ENCODE peak calls at places on chromosomes 5 and 9, in six cellular contexts. One of them, this sample, is unnamed.
A peak's percentile ranks its signal among the peaks of the same experiment; 100 is the strongest.

GRCh38 chr9:6121707-6122106 is 93.9 kb upstream of the IL33 start:
- DNase-seq in HCT116: no peak
- DNase-seq in transverse colon: no peak
- DNase-seq in A549: no peak
- DNase-seq in stomach: no peak
- DNase-seq in suprapubic skin: no peak
- DNase-seq in this sample: no peak

GRCh38 chr5:176996780-176997179 is 9.8 kb downstream of the UIMC1 start:
- DNase-seq in HCT116: no peak
- DNase-seq in transverse colon: no peak
- DNase-seq in A549: no peak
- DNase-seq in stomach: no peak
- DNase-seq in suprapubic skin: no peak
- DNase-seq in this sample: no peak

GRCh38 chr5:66860199-66860975 is 264.2 kb downstream of the MAST4 start:
- DNase-seq in HCT116: no peak
- DNase-seq in transverse colon: no peak
- DNase-seq in A549: no peak
- DNase-seq in stomach: no peak
- DNase-seq in suprapubic skin: no peak
- DNase-seq in this sample: no peak

GRCh38 chr5:71681282-71681681 is 37.8 kb upstream of the CARTPT start:
- DNase-seq in HCT116: no peak
- DNase-seq in transverse colon: no peak
- DNase-seq in A549: no peak
- DNase-seq in stomach: no peak
- DNase-seq in suprapubic skin: no peak
- DNase-seq in this sample: no peak

GRCh38 chr9:97512966-97513560 is 11.6 kb downstream of the TMOD1 start:
- DNase-seq in HCT116: no peak
- DNase-seq in transverse colon: no peak
- DNase-seq in A549: no peak
- DNase-seq in stomach: no peak
- DNase-seq in suprapubic skin: no peak
- DNase-seq in this sample: no peak

GRCh38 chr5:36655171-36655570 is 48.8 kb downstream of the SLC1A3 start:
- DNase-seq in HCT116: no peak
- DNase-seq in transverse colon: no peak
- DNase-seq in A549: no peak
- DNase-seq in stomach: no peak
- DNase-seq in suprapubic skin: no peak
- DNase-seq in this sample: no peak

GRCh38 chr5:176619203-176619568 is 9.2 kb upstream of the GPRIN1 start:
- DNase-seq in HCT116: peak; percentile 79
- DNase-seq in transverse colon: peak; percentile 47
- DNase-seq in A549: peak; percentile 84
- DNase-seq in stomach: peak; percentile 50
- DNase-seq in suprapubic skin: no peak
- DNase-seq in this sample: no peak

GRCh38 chr5:82351754-82352145 is 73.6 kb upstream of the RPS23 start:
- DNase-seq in HCT116: peak; percentile 61
- DNase-seq in transverse colon: no peak
- DNase-seq in A549: peak; percentile 55
- DNase-seq in stomach: no peak
- DNase-seq in suprapubic skin: no peak
- DNase-seq in this sample: no peak

GRCh38 chr5:143758015-143758414 is 53.9 kb upstream of the HMHB1 start:
- DNase-seq in HCT116: no peak
- DNase-seq in transverse colon: no peak
- DNase-seq in A549: no peak
- DNase-seq in stomach: no peak
- DNase-seq in suprapubic skin: no peak
- DNase-seq in this sample: no peak

GRCh38 chr5:125476888-125477585 is 730.6 kb upstream of the ZNF608 start:
- DNase-seq in HCT116: no peak
- DNase-seq in transverse colon: no peak
- DNase-seq in A549: no peak
- DNase-seq in stomach: no peak
- DNase-seq in suprapubic skin: no peak
- DNase-seq in this sample: no peak

GRCh38 chr5:78972654-78973428 is 12.3 kb downstream of the ARSB start:
- DNase-seq in HCT116: no peak
- DNase-seq in transverse colon: peak; percentile 42
- DNase-seq in A549: no peak
- DNase-seq in stomach: peak; percentile 43
- DNase-seq in suprapubic skin: no peak
- DNase-seq in this sample: peak; percentile 62

GRCh38 chr5:75694781-75695180 is 22.5 kb downstream of the POC5 start:
- DNase-seq in HCT116: no peak
- DNase-seq in transverse colon: no peak
- DNase-seq in A549: no peak
- DNase-seq in stomach: no peak
- DNase-seq in suprapubic skin: no peak
- DNase-seq in this sample: no peak

GRCh38 chr9:132210472-132211145 is 48.8 kb downstream of the NTNG2 start:
- DNase-seq in HCT116: no peak
- DNase-seq in transverse colon: no peak
- DNase-seq in A549: no peak
- DNase-seq in stomach: no peak
- DNase-seq in suprapubic skin: no peak
- DNase-seq in this sample: no peak

DNA sequence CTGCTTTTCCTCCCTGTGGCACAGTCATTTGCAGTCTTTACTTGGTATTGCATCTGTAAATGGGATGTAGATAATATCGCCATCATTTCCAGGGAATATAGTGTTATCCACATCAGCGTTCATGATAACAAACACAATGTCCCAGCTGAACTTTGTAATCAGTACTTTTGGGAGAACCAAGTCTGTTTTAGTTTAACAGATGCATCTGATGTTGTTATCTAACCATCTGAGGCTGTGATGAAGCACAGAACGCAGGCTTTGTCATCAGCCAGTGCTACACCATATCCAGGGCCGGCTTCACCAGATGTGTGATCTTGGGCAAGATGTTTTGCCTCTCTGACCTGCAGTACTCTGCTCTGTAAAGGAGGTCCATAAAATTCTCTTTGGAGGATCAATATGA is 84.0 kb upstream of the TAS2R1 start:
- DNase-seq in HCT116: no peak
- DNase-seq in transverse colon: no peak
- DNase-seq in A549: no peak
- DNase-seq in stomach: no peak
- DNase-seq in suprapubic skin: no peak
- DNase-seq in this sample: no peak
- H3K27ac ChIP-seq in HCT116: no peak overlapping the region
- H3K27ac ChIP-seq in transverse colon: no peak overlapping the region
- H3K27ac ChIP-seq in A549: no peak overlapping the region
- H3K27ac ChIP-seq in stomach: no peak overlapping the region
- H3K27ac ChIP-seq in suprapubic skin: no peak overlapping the region
- H3K27ac ChIP-seq in this sample: no peak overlapping the region

GRCh38 chr5:139696894-139697658 is 48.9 kb downstream of the CXXC5 start:
- DNase-seq in HCT116: no peak
- DNase-seq in transverse colon: peak; percentile 59
- DNase-seq in A549: no peak
- DNase-seq in stomach: peak; percentile 63
- DNase-seq in suprapubic skin: no peak
- DNase-seq in this sample: no peak
- H3K4me3 ChIP-seq in HCT116: peak overlapping the region; percentile 50
- H3K4me3 ChIP-seq in transverse colon: peak overlapping the region; percentile 26
- H3K4me3 ChIP-seq in A549: no peak overlapping the region
- H3K4me3 ChIP-seq in stomach: peak overlapping the region; percentile 30
- H3K4me3 ChIP-seq in suprapubic skin: peak overlapping the region; percentile 57
- H3K4me3 ChIP-seq in this sample: no peak overlapping the region

DNA sequence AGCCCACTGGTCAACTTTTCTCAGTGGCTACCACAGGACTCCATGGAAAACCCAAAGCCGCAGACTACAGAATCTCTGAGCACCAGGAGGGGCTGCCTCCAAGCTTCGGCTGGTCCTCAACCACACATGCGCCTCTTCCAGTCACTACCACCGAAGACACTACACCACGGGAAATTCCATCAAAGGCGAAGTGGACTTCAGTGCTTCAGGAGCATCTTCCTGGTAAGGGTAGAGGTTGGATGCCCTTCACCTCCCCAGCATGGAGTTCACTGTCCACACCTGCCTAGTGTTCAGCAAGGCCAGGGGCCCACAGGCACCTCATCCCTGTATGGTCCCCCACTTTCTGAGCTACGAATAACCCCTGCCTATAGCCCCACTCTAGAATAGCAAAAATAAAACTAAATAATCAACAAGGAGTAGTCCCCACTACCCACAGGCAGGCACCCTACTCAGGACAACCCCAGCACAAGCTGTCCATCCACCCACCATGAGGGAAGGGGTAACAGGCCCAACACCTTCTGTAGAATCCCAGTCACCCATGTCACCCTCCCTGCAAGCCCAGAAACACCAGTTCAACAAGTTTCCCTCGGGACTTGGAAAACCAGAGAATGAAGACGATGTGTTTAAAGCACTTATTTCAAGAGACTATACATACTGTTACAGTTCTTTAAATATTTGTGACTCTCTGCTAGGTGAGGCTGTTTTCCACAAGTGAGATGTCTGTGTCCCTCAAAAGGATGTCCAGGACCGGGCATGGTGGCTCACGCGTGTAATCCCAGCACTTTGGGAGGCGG is 2.6 kb downstream of the VDAC1 start:
- DNase-seq in HCT116: no peak
- DNase-seq in transverse colon: no peak
- DNase-seq in A549: no peak
- DNase-seq in stomach: no peak
- DNase-seq in suprapubic skin: no peak
- DNase-seq in this sample: no peak
- TF ChIP-seq POLR2A in HCT116: no peak
- TF ChIP-seq POLR2A in transverse colon: no peak
- TF ChIP-seq POLR2A in A549: no peak
- TF ChIP-seq POLR2A in stomach: no peak
- TF ChIP-seq POLR2A in suprapubic skin: no peak
- TF ChIP-seq POLR2A in this sample: no peak

GRCh38 chr9:92711146-92711545 is 41.2 kb upstream of the IPPK start:
- DNase-seq in HCT116: no peak
- DNase-seq in transverse colon: no peak
- DNase-seq in A549: no peak
- DNase-seq in stomach: no peak
- DNase-seq in suprapubic skin: no peak
- DNase-seq in this sample: no peak

GRCh38 chr9:92707530-92707929 is 37.6 kb upstream of the IPPK start:
- DNase-seq in HCT116: no peak
- DNase-seq in transverse colon: no peak
- DNase-seq in A549: no peak
- DNase-seq in stomach: no peak
- DNase-seq in suprapubic skin: no peak
- DNase-seq in this sample: no peak

GRCh38 chr9:92709954-92710353 is 40.0 kb upstream of the IPPK start:
- DNase-seq in HCT116: no peak
- DNase-seq in transverse colon: no peak
- DNase-seq in A549: no peak
- DNase-seq in stomach: no peak
- DNase-seq in suprapubic skin: no peak
- DNase-seq in this sample: no peak

GRCh38 chr9:92710368-92710767 is 40.4 kb upstream of the IPPK start:
- DNase-seq in HCT116: no peak
- DNase-seq in transverse colon: no peak
- DNase-seq in A549: no peak
- DNase-seq in stomach: no peak
- DNase-seq in suprapubic skin: no peak
- DNase-seq in this sample: no peak

GRCh38 chr9:92709240-92709639 is 39.3 kb upstream of the IPPK start:
- DNase-seq in HCT116: no peak
- DNase-seq in transverse colon: no peak
- DNase-seq in A549: no peak
- DNase-seq in stomach: no peak
- DNase-seq in suprapubic skin: no peak
- DNase-seq in this sample: no peak
- H3K27ac ChIP-seq in HCT116: no peak overlapping the region
- H3K27ac ChIP-seq in transverse colon: no peak overlapping the region
- H3K27ac ChIP-seq in A549: no peak overlapping the region
- H3K27ac ChIP-seq in stomach: no peak overlapping the region
- H3K27ac ChIP-seq in suprapubic skin: peak overlapping the region; percentile 19
- H3K27ac ChIP-seq in this sample: no peak overlapping the region